ENCODE peak calls at places on chromosomes 13 and 19, in seven cellular contexts. Y is stomach, H is A549, I is testis, J is Peyer's patch, T is gastrocnemius medialis, F is transverse colon. V is an unnamed sample. For H3K4me1, the result is how much of the 10 kb centered on the place peaks cover.

GRCh38 chr19:10152100-10152499 is 32.4 kb upstream of the EIF3G start:
- DNase-seq in Y (no peak), I (no peak), T (no peak), F (no peak), H (no peak), J (no peak), V (no peak)

GRCh38 chr13:79044415-79044814 is 361.6 kb downstream of the RBM26 start:
- DNase-seq in Y (no peak), J (no peak), T (no peak), H (no peak), F (no peak), I (no peak), V (no peak)

GRCh38 chr13:114152831-114153371 is 20.5 kb upstream of the RASA3 start:
- DNase-seq in Y (no peak), I (no peak), J (no peak), H (no peak), T (no peak), F (no peak), V (no peak)

GRCh38 chr19:9836021-9836420 is 903 bp downstream of the PIN1 start:
- DNase-seq in T (no peak), F (no peak), H (no peak), Y (no peak), I (peak), J (no peak), V (no peak)

GRCh38 chr19:18939922-18940775 is 868 bp downstream of the HOMER3 start:
- DNase-seq in T (peak), Y (peak), H (peak), F (peak), I (peak), J (peak), V (no peak)

GRCh38 chr13:58144616-58145015 is 513.1 kb downstream of the PCDH17 start:
- DNase-seq in Y (no peak), T (no peak), J (no peak), I (no peak), F (no peak), H (no peak), V (no peak)

GRCh38 chr19:8042900-8043299 is 9.7 kb upstream of the CCL25 start:
- DNase-seq in J (no peak), T (no peak), I (no peak), Y (no peak), H (no peak), F (no peak), V (no peak)

GRCh38 chr19:51514866-51515481 is 13.4 kb upstream of the SIGLEC12 start:
- DNase-seq in F (no peak), T (no peak), I (no peak), Y (no peak), J (no peak), H (peak), V (peak)

GRCh38 chr13:49840667-49841066 is 48.2 kb upstream of the KPNA3 start:
- DNase-seq in T (no peak), I (no peak), H (no peak), Y (no peak), F (no peak), J (no peak), V (no peak)

GRCh38 chr13:102312841-102313240 is 89.0 kb downstream of the FGF14 start:
- DNase-seq in H (no peak), Y (no peak), F (no peak), J (no peak), T (no peak), I (no peak), V (peak)

GRCh38 chr13:73365240-73365639 is 306.4 kb downstream of the KLF5 start:
- DNase-seq in Y (no peak), F (no peak), T (no peak), H (peak), J (no peak), I (no peak), V (no peak)

GRCh38 chr13:38687246-38688229 is 661 bp downstream of the FREM2 start:
- DNase-seq in Y (no peak), T (no peak), I (no peak), J (peak), F (no peak), H (no peak), V (no peak)

GRCh38 chr19:52722062-52723005 is 12.5 kb downstream of the ZNF611 start:
- DNase-seq in T (no peak), Y (no peak), H (no peak), F (no peak), I (no peak), J (no peak), V (no peak)

GRCh38 chr13:73851104-73851503 is 283.1 kb downstream of the KLF12 start:
- DNase-seq in H (no peak), J (no peak), I (no peak), F (no peak), Y (no peak), T (no peak), V (no peak)

GRCh38 chr13:20349564-20350379 is 117.7 kb upstream of the GJB6 start:
- DNase-seq in I (no peak), Y (no peak), J (no peak), H (no peak), T (peak), F (no peak), V (no peak)

GRCh38 chr19:49086296-49086695 is 1.0 kb downstream of the SNRNP70 start:
- DNase-seq in J (no peak), I (no peak), H (no peak), T (no peak), Y (no peak), F (no peak), V (no peak)

GRCh38 chr19:49085868-49086232 is 599 bp downstream of the SNRNP70 start:
- DNase-seq in T (no peak), H (no peak), J (no peak), I (no peak), F (no peak), Y (no peak), V (no peak)

GRCh38 chr19:49081273-49081672 is 4.0 kb upstream of the SNRNP70 start:
- DNase-seq in F (no peak), I (no peak), J (no peak), Y (no peak), T (no peak), H (no peak), V (no peak)

GRCh38 chr19:49084206-49085019 is 838 bp upstream of the SNRNP70 start:
- DNase-seq in Y (no peak), J (no peak), F (no peak), H (no peak), T (no peak), I (no peak), V (no peak)

GRCh38 chr19:49085020-49085867 is at the start of gene SNRNP70:
- DNase-seq in F (peak), I (peak), Y (peak), J (peak), H (peak), T (peak), V (peak)
- TF ChIP-seq POLR2A in F (peak), I (peak), Y (peak), J (peak), H (peak), T (peak), V (peak)

GRCh38 chr13:112176746-112177119 is 109.8 kb downstream of the SOX1 start:
- DNase-seq in F (no peak), Y (no peak), J (no peak), I (no peak), H (no peak), T (no peak), V (no peak)
- H3K4me1 ChIP-seq in F (under half), Y (under half), J (under half), I (under half), H (under half), T (under half), V (under half)

DNA sequence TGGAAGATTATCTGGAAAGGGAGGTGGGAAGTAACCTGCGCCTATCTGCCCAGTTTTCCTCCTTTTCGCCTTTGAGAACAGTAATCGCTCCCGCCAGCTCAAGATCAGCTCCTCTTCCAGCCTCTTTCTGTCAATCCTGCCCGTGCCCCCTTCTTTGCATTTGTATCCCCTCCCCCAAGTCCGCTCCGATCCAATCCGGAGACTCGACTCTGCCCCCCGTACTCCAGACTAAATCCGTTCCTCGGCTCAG is 327 bp upstream of the RAB4B start:
- DNase-seq in J (no peak), H (no peak), I (no peak), T (no peak), Y (no peak), F (no peak), V (no peak)
- TF ChIP-seq POLR2A in J (peak), H (no peak), I (peak), T (no peak), Y (peak), F (peak), V (no peak)

GRCh38 chr13:33932765-33933406 is 114.9 kb downstream of the RFC3 start:
- DNase-seq in H (no peak), I (no peak), J (no peak), F (no peak), T (no peak), Y (no peak), V (no peak)
- H3K4me1 ChIP-seq in H (under half), I (under half), J (under half), F (under half), T (under half), Y (under half), V (under half)

GRCh38 chr13:91347996-91348905 is 764 bp downstream of the MIR17HG start:
- DNase-seq in F (peak), I (peak), H (peak), T (peak), Y (peak), J (peak), V (no peak)

GRCh38 chr13:91346848-91347211 is 657 bp upstream of the MIR17HG start:
- DNase-seq in H (no peak), I (no peak), F (peak), Y (no peak), T (peak), J (no peak), V (no peak)

GRCh38 chr13:91349992-91350911 is 2.8 kb downstream of the MIR17HG start:
- DNase-seq in T (no peak), I (no peak), H (no peak), Y (no peak), F (no peak), J (no peak), V (no peak)

GRCh38 chr13:91347212-91347995 is at the start of gene MIR17HG:
- DNase-seq in F (peak), T (peak), H (peak), I (peak), J (peak), Y (peak), V (peak)

GRCh38 chr13:91348906-91349435 is 1.5 kb downstream of the MIR17HG start:
- DNase-seq in I (peak), Y (peak), H (no peak), T (peak), F (peak), J (peak), V (peak)
- TF ChIP-seq POLR2A in I (no peak), Y (no peak), H (peak), T (peak), F (no peak), J (no peak), V (no peak)

GRCh38 chr19:49573009-49573408 is 7.3 kb downstream of the NOSIP start:
- DNase-seq in Y (no peak), H (no peak), F (no peak), T (peak), J (no peak), I (no peak), V (no peak)

GRCh38 chr19:49570997-49571676 is 9.2 kb downstream of the NOSIP start:
- DNase-seq in T (peak), Y (peak), F (peak), I (peak), J (no peak), H (no peak), V (no peak)

GRCh38 chr19:49567722-49568454 is 12.5 kb downstream of the NOSIP start:
- DNase-seq in H (no peak), I (no peak), Y (no peak), F (peak), J (no peak), T (no peak), V (no peak)

GRCh38 chr19:49573451-49573850 is 6.9 kb downstream of the NOSIP start:
- DNase-seq in H (no peak), F (no peak), Y (no peak), I (no peak), T (no peak), J (no peak), V (no peak)

GRCh38 chr19:49570138-49570856 is 10.1 kb downstream of the NOSIP start:
- DNase-seq in Y (peak), F (peak), I (peak), T (peak), H (peak), J (no peak), V (no peak)
- H3K4me1 ChIP-seq in Y (under half), F (half or more), I (under half), T (half or more), H (under half), J (under half), V (under half)

GRCh38 chr19:3186377-3186688 is 603 bp downstream of the NCLN start:
- DNase-seq in I (no peak), H (no peak), J (peak), F (no peak), T (no peak), Y (no peak), V (no peak)

GRCh38 chr19:3184847-3185481 is 766 bp upstream of the NCLN start:
- DNase-seq in H (peak), Y (peak), I (peak), F (peak), T (peak), J (no peak), V (no peak)

GRCh38 chr19:3183721-3184641 is 1.7 kb upstream of the NCLN start:
- DNase-seq in Y (no peak), J (no peak), F (no peak), T (no peak), H (no peak), I (no peak), V (no peak)

GRCh38 chr19:3186891-3187661 is 1.3 kb downstream of the NCLN start:
- DNase-seq in I (no peak), T (no peak), H (no peak), J (no peak), F (peak), Y (no peak), V (no peak)

DNA sequence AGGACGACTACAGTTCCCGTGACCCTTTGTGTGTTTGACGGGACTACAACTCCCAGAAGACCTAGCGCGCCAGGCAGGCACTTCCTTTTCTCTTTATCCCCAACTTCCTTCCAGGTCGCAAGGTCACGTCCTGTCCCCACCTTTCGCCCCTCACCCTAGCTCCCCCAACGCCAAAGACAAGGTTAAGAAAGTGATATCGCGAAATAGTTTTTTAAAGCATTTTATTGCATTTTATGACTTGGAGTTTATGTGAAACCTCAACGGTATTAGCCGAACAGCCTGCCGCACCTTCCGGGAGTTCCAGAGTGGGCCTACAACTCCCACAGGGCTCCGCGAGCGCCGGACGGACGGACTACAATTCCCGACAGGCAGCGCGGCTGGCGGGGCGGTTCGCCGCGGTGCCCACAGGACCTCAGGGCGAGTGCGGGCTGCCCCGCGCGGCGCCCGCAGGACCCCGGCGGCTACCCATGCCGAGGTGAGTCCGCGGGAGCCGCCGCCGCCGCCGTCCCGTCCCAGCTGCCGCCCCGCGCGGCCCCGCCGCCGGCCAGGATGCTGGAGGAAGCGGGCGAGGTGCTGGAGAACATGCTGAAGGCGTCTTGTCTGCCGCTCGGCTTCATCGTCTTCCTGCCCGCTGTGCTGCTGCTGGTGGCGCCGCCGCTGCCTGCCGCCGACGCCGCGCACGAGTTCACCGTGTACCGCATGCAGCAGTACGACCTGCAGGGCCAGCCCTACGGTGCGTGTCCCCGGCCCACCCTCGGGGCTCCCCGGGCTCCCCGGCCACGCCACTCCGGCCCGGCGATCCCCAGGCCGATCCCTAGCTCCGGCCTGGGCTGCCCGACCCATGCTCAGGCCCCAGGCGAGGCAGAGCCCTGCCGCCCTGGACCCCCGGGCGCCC is at the start of gene NCLN:
- DNase-seq in J (peak), Y (peak), T (peak), I (peak), H (peak), F (peak), V (peak)
- TF ChIP-seq POLR2A in J (peak), Y (no peak), T (peak), I (no peak), H (peak), F (no peak), V (no peak)

DNA sequence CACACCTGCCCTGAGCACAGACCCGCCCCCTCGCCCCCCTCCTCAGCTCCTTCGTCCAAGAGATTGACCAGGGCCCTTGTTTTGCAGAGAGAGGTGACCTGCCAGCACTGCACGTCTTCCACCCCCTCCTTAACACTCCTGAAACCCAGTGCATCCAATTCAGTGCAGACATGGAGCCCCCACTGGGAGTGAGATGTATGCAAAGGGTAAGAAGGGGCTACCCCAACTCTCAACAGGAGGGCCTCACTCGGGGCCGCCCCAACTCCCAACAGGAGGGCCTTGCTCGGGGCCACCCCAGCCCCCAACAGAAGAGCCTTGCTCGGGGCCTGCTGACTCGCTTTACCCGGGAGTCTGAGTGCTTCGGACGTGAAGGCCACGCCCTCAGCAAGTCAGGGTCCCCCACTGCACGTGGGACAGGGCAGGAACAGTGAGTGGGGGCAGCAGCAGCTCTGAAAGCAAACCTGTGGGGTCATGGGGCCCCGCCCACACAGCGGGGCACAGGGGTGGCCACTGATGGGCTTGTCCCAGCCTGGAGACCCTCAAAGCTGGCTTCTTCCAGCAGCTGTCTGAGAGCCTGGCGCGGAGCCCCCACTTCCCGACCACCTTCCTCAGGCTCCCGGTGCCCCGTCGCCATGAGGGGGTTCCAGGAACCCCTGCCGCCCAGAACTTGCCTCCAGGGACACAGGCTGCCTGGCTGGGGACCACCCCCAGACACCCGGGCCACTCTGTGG is 5.6 kb downstream of the CACTIN start:
- DNase-seq in Y (no peak), I (no peak), H (no peak), F (no peak), J (no peak), T (no peak), V (no peak)
- H3K4me1 ChIP-seq in Y (under half), I (under half), H (under half), F (under half), J (under half), T (under half), V (under half)

GRCh38 chr19:17390665-17391370 is 3.2 kb downstream of the CCDC194 start:
- DNase-seq in F (peak), T (peak), J (peak), I (peak), Y (peak), H (peak), V (peak)
- TF ChIP-seq POLR2A in F (no peak), T (no peak), J (no peak), I (no peak), Y (no peak), H (peak), V (no peak)

GRCh38 chr19:6442087-6442688 is 8.6 kb upstream of the SLC25A41 start:
- DNase-seq in H (no peak), T (no peak), F (no peak), Y (no peak), J (no peak), I (no peak), V (no peak)
- H3K4me1 ChIP-seq in H (under half), T (under half), F (under half), Y (under half), J (under half), I (under half), V (under half)

V was measured in esophagus muscularis mucosa.